ENCODE peak calls at places on chromosomes 11 and 22, in four cellular contexts. U is IMR-90, O is K562, Q is esophagus muscularis mucosa. Z is an unnamed sample.
A peak's percentile ranks its signal among the peaks of the same experiment; 100 is the strongest.

GRCh38 chr11:93025558-93026255 is 56.3 kb downstream of the MTNR1B start:
- DNase-seq in U (no peak), O (no peak), Q (no peak), Z (no peak)

GRCh38 chr22:33038131-33038772 is 19.9 kb downstream of the SYN3 start:
- DNase-seq in U (no peak), O (no peak), Q (no peak), Z (no peak)

GRCh38 chr11:28491431-28491830 is 383.2 kb downstream of the METTL15 start:
- DNase-seq in U (peak; percentile 55), O (no peak), Q (no peak), Z (no peak)

GRCh38 chr11:1761857-1762536 is 1.7 kb downstream of the CTSD start:
- DNase-seq in U (no peak), O (no peak), Q (no peak), Z (no peak)

GRCh38 chr11:114259551-114259983 is 36.6 kb upstream of the NNMT start:
- DNase-seq in U (no peak), O (no peak), Q (no peak), Z (no peak)

GRCh38 chr11:119666463-119667131 is 62.4 kb downstream of the NECTIN1 start:
- DNase-seq in U (peak; percentile 47), O (peak; percentile 79), Q (no peak), Z (peak; percentile 36)

GRCh38 chr11:12764187-12764914 is 90.1 kb downstream of the TEAD1 start:
- DNase-seq in U (no peak), O (peak; percentile 52), Q (no peak), Z (no peak)

GRCh38 chr11:850777-851762 is 8.4 kb downstream of the TSPAN4 start:
- DNase-seq in U (no peak), O (no peak), Q (no peak), Z (no peak)

GRCh38 chr11:326842-327580 is 6.4 kb upstream of the IFITM3 start:
- DNase-seq in U (peak; percentile 42), O (peak; percentile 46), Q (peak; percentile 97), Z (peak; percentile 60)

GRCh38 chr11:68584097-68584496 is 100.2 kb upstream of the GAL start:
- DNase-seq in U (peak; percentile 4), O (peak; percentile 63), Q (no peak), Z (peak; percentile 36)

GRCh38 chr22:19714320-19715252 is at the start of gene SEPTIN5:
- DNase-seq in U (no peak), O (peak; percentile 99), Q (no peak), Z (no peak)

GRCh38 chr11:130451261-130452019 is 3.0 kb downstream of the ADAMTS15 start:
- DNase-seq in U (peak; percentile 74), O (no peak), Q (no peak), Z (peak; percentile 70)

GRCh38 chr11:100328626-100329340 is 358.3 kb upstream of the ARHGAP42 start:
- DNase-seq in U (peak; percentile 7), O (no peak), Q (no peak), Z (no peak)

DNA sequence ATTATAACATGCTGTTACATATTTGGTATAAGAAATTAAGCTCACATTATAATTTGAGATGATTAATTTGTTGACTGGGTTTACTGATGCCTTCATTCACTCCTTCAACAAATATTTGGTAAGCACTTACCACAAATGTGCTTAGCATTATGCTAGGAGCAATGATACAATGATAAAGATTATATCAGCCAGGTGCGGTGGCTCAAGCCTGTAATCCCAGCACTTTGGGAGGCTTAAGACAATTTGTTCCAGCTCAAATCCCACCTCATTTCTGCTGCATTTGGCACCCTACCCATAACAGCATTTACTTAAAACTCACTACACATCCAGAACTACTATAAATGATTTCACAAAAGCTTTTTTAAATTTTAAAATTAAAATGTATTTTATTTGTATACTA is 1263.6 kb upstream of the RAG2 start:
- DNase-seq in U (no peak), O (no peak), Q (no peak), Z (no peak)
- TF ChIP-seq CTCF in U (no peak), O (no peak), Q (no peak), Z (no peak)

GRCh38 chr11:65425971-65426838 is 3.6 kb downstream of the NEAT1 start:
- DNase-seq in U (peak; percentile 89), O (no peak), Q (no peak), Z (no peak)
- TF ChIP-seq POLR2A in U (no peak), O (peak; percentile 65), Q (no peak), Z (no peak)

GRCh38 chr11:72721276-72721675 is 30.9 kb downstream of the ARAP1 start:
- DNase-seq in U (no peak), O (no peak), Q (no peak), Z (no peak)

GRCh38 chr11:72721689-72722049 is 30.5 kb downstream of the ARAP1 start:
- DNase-seq in U (no peak), O (no peak), Q (no peak), Z (no peak)

GRCh38 chr11:72719551-72719950 is 32.7 kb downstream of the ARAP1 start:
- DNase-seq in U (no peak), O (no peak), Q (no peak), Z (no peak)

GRCh38 chr11:72720047-72720446 is 32.2 kb downstream of the ARAP1 start:
- DNase-seq in U (no peak), O (no peak), Q (no peak), Z (no peak)

DNA sequence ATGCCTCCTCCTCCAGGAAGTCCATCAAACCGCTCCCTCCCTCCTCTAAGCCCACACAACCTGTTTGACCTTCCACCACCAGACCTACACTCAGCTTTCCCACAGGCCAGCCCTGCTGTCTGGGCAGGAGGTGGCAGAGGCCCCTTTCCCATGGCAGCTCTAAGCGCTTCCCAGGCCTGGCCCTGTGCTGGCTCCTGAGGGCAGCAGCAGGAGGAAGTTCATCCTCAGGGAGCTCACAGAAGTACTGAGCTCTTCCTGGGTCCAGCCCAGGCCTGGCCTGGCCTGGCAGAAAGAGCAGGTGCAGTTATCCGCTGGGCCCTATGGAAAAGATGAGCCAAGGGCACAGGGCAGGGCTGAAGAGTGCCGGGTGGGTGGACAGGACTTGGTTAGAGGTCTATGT is 31.4 kb downstream of the ARAP1 start:
- DNase-seq in U (no peak), O (no peak), Q (no peak), Z (no peak)
- H3K4me3 ChIP-seq in U (peak overlapping the region; percentile 41), O (no peak overlapping the region), Q (peak overlapping the region; percentile 66), Z (peak overlapping the region; percentile 58)

DNA sequence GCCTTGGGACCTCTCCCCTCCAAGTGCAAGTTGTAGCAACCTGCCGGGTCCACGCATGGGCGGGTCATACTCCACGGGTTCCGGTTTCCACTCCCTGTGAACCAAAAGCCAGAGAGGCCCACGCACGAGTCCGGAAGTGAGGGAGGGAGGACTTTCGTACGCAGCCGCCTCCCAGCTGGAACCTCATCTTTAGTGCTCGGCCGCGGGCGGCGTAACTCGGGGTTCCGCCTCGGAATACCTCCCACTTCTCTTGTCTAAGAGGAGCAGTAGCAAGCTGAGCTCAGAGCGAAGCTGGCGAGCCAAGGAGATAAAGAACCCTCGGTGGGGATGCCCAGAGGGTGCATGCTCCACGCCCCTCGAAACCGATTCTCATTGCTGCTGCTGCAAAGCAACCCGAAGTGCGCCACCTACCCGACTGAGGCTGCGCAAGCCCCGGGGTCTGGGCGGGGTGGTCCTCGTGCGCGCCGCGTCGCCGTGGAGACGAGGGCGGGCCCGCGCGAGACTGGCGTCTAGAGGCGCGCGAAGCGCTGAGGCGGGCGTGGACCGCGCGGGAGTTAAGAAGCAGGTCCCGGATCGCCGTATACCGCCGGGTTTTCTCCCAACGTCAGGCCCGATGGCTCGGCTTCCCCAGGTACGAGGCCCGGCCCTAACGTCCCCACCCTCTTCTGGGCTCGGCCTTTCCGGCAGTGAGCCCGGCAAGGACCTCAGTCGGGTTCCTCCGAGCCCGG is at the start of gene SFI1:
- DNase-seq in U (peak; percentile 87), O (peak; percentile 88), Q (peak; percentile 97), Z (peak; percentile 60)
- TF ChIP-seq CTCF in U (peak; percentile 27), O (peak; percentile 12), Q (peak; percentile 17), Z (no peak)

GRCh38 chr22:49079027-49079725 is 748.5 kb downstream of the BRD1 start:
- DNase-seq in U (no peak), O (no peak), Q (no peak), Z (no peak)

GRCh38 chr22:49078076-49078710 is 749.5 kb downstream of the BRD1 start:
- DNase-seq in U (no peak), O (no peak), Q (no peak), Z (no peak)

GRCh38 chr22:49080631-49081030 is 747.0 kb downstream of the BRD1 start:
- DNase-seq in U (no peak), O (no peak), Q (no peak), Z (no peak)

GRCh38 chr22:49081261-49081666 is 746.4 kb downstream of the BRD1 start:
- DNase-seq in U (no peak), O (no peak), Q (no peak), Z (no peak)

DNA sequence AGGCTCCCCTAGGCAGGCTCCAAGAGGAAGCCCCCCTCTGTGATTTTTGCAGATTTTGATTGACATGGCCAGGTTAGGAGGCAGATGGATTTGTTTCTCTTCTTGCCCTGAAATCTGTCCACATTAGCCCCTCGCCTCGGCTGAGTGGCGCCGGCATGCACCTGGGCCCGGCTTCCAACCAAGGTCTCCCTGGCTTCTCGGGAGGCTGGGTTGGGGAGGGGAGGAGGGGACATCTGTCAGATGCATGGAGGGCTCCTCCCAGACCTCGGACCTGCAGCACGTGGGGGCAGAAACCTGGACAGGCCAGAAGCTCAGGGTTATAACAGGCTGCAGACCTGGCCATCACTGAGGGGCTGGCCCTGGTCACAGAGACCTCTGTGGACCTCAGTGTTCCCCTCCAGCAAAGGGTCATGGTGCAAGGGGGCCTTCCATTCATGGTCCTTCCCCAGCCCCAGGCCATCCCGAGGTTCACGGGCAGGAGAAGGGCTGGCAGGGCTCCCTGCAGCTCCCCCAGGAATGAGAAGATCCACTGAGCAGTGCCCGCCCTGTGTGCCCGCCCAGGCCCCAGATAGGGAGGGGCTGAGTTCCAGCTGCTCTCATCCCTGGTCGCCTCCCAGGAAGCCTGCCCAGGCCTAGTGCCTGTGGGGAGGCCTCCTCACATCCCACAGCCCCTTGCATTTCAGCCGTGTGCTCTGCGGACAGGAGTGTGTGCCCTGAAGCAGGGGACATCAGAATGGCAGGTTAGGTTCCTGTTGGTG is 747.8 kb downstream of the BRD1 start:
- DNase-seq in U (no peak), O (no peak), Q (no peak), Z (no peak)
- TF ChIP-seq POLR2A in U (no peak), O (no peak), Q (no peak), Z (no peak)